ENCODE peak calls at places on chromosomes 5 and 9, in seven cellular contexts. P is heart left ventricle, W is astrocyte of the spinal cord, M is suprapubic skin, N is prostate gland, U is IMR-90, J is kidney epithelial cell. K is an unnamed sample.

GRCh38 chr5:179361204-179361603 is 15.9 kb upstream of the ADAMTS2 start:
- DNase-seq in M (no peak), J (no peak), N (no peak), P (no peak), W (no peak), U (no peak), K (no peak)

GRCh38 chr5:168174376-168174775 is 117.1 kb upstream of the WWC1 start:
- DNase-seq in N (no peak), J (no peak), U (no peak), W (no peak), M (no peak), P (peak; percentile 48), K (no peak)

GRCh38 chr5:5492087-5492933 is 69.8 kb downstream of the ICE1 start:
- DNase-seq in P (no peak), M (no peak), W (peak; percentile 55), U (peak; percentile 61), N (no peak), J (no peak), K (peak; percentile 9)

GRCh38 chr5:132013711-132014110 is 2.3 kb upstream of the ACSL6 start:
- DNase-seq in J (no peak), W (no peak), M (peak; percentile 69), P (no peak), U (no peak), N (no peak), K (no peak)

GRCh38 chr5:170971-171800 is 20.1 kb upstream of the LRRC14B start:
- DNase-seq in J (no peak), W (no peak), U (no peak), N (no peak), M (peak; percentile 73), P (no peak), K (no peak)

GRCh38 chr9:98605116-98605515 is 103.6 kb downstream of the GABBR2 start:
- DNase-seq in N (no peak), P (no peak), U (no peak), W (no peak), M (no peak), J (no peak), K (no peak)

GRCh38 chr9:107953556-107954158 is 464.1 kb upstream of the KLF4 start:
- DNase-seq in J (no peak), W (no peak), P (no peak), N (no peak), U (no peak), M (no peak), K (no peak)

GRCh38 chr5:136114406-136115132 is 18.1 kb upstream of the SMAD5 start:
- DNase-seq in P (no peak), J (no peak), N (no peak), U (no peak), W (no peak), M (no peak), K (no peak)

GRCh38 chr9:133199648-133200321 is 9.3 kb downstream of the OBP2B start:
- DNase-seq in N (no peak), J (no peak), P (peak; percentile 47), U (no peak), W (no peak), M (no peak), K (no peak)

GRCh38 chr5:102910240-102911226 is 155.4 kb downstream of the PAM start:
- DNase-seq in P (no peak), W (peak; percentile 60), J (peak; percentile 81), M (no peak), N (no peak), U (peak; percentile 70), K (peak; percentile 43)

GRCh38 chr9:88826651-88827245 is 164.5 kb upstream of the S1PR3 start:
- DNase-seq in M (no peak), W (peak; percentile 94), U (peak; percentile 75), J (no peak), P (no peak), N (no peak), K (no peak)

GRCh38 chr5:2149196-2149541 is 266.4 kb upstream of the IRX4 start:
- DNase-seq in N (no peak), U (no peak), W (no peak), M (no peak), J (no peak), P (no peak), K (no peak)

GRCh38 chr5:443239-444151 is 519 bp downstream of the EXOC3 start:
- DNase-seq in U (no peak), N (no peak), M (peak; percentile 74), J (no peak), W (no peak), P (no peak), K (no peak)

DNA sequence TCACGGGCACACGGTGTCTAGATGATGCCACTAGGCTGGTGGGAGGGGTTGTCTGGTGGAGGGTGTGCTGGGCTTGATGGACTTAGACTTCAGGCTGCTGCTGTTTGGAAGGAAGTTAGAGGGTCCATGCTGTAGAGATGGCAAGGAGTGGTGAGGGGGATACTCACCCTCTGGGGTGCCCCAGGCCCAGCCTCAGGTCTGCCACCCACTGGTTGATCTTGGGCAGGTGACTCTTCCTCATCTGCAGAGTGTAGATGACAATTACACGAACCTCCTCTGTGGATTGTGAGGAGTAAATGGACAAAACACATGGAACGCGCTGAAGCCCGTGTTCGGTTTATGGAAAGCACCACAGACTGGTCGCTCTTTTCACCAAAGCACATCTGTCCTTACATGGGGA is 58.1 kb downstream of the ZNF618 start:
- DNase-seq in W (no peak), N (peak; percentile 3), U (no peak), J (no peak), P (no peak), M (no peak), K (no peak)
- TF ChIP-seq CTCF in W (no peak), N (no peak), U (no peak), J (no peak), P (no peak), M (no peak), K (no peak)

GRCh38 chr5:141878771-141879759 is 855 bp upstream of the PCDH1 start:
- DNase-seq in M (peak; percentile 92), P (peak; percentile 91), J (peak; percentile 59), W (peak; percentile 78), U (peak; percentile 80), N (peak; percentile 96), K (peak; percentile 59)

GRCh38 chr5:141878186-141878770 is at the start of gene PCDH1:
- DNase-seq in W (peak; percentile 22), J (no peak), P (peak; percentile 64), N (peak; percentile 41), U (peak; percentile 14), M (no peak), K (no peak)

GRCh38 chr5:141881886-141882285 is 3.7 kb upstream of the PCDH1 start:
- DNase-seq in W (no peak), N (no peak), M (no peak), P (no peak), U (no peak), J (no peak), K (no peak)

GRCh38 chr5:141880961-141881801 is 3.0 kb upstream of the PCDH1 start:
- DNase-seq in W (no peak), J (no peak), U (no peak), P (peak; percentile 83), M (no peak), N (no peak), K (no peak)

GRCh38 chr5:141879941-141880738 is 1.9 kb upstream of the PCDH1 start:
- DNase-seq in M (no peak), J (no peak), U (no peak), N (no peak), P (no peak), W (no peak), K (no peak)
- H3K4me3 ChIP-seq in M (no peak overlapping the region), J (no peak overlapping the region), U (no peak overlapping the region), N (no peak overlapping the region), P (no peak overlapping the region), W (no peak overlapping the region), K (no peak overlapping the region)

GRCh38 chr5:170896779-170897178 is 35.0 kb downstream of the RANBP17 start:
- DNase-seq in P (no peak), W (peak; percentile 25), M (no peak), J (no peak), U (peak; percentile 18), N (no peak), K (no peak)
- TF ChIP-seq CTCF in P (no peak), W (peak; percentile 39), M (no peak), J (no peak), U (peak; percentile 41), N (no peak), K (peak; percentile 45)

DNA sequence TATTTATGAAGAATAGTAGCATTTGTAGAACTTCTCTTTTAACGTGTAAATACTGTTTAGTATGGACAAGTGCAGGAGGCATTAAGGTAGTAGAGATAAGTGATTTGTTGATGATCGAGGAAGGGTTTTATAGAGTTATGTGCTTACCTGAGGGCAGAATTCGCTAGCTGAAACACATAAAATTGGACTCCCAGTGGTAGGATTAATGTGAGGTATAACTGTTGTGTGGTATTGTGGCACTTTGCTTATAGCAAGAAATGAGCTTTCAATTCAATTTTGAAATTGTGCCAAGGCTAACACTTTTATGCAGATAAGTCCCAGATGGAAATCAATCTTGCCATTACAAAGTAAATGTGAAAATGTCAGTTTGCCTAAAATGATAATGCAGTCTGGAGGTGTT is 1.2 kb downstream of the AP3S1 start:
- DNase-seq in N (no peak), M (no peak), W (peak; percentile 11), U (no peak), J (no peak), P (no peak), K (no peak)
- H3K4me3 ChIP-seq in N (peak overlapping the region; percentile 86), M (peak overlapping the region; percentile 94), W (peak overlapping the region; percentile 82), U (peak overlapping the region; percentile 82), J (peak overlapping the region; percentile 85), P (peak overlapping the region; percentile 89), K (peak overlapping the region; percentile 97)

K was measured in retinal pigment epithelial cell.